ENCODE peak calls at places on chromosomes 7 and 10, in ten cellular contexts. One of them, this sample, is unnamed.

GRCh38 chr10:98074315-98074911 is 44.0 kb upstream of the CRTAC1 start:
- DNase-seq in Caco-2: no peak
- DNase-seq in NCI-H1092: no peak
- DNase-seq in foreskin fibroblast: peak
- DNase-seq in activated CD4-positive, CD25-positive, alpha-beta regulatory T cell treated with anti-CD3 and anti-CD28 coated beads, Interleukin-2, amount 50 U/mL, for 16 hours: no peak
- DNase-seq in posterior cingulate gyrus: no peak
- DNase-seq in IMR-90: peak
- DNase-seq in NCI-H1436: no peak
- DNase-seq in LHCN-M2: peak
- DNase-seq in Right ventricle myocardium superior: no peak
- DNase-seq in this sample: no peak

GRCh38 chr10:86961481-86962091 is 3.2 kb downstream of the SNCG start:
- DNase-seq in Caco-2: peak
- DNase-seq in NCI-H1092: no peak
- DNase-seq in Right ventricle myocardium superior: peak
- DNase-seq in posterior cingulate gyrus: peak
- DNase-seq in activated CD4-positive, CD25-positive, alpha-beta regulatory T cell treated with anti-CD3 and anti-CD28 coated beads, Interleukin-2, amount 50 U/mL, for 16 hours: no peak
- DNase-seq in foreskin fibroblast: peak
- DNase-seq in IMR-90: peak
- DNase-seq in NCI-H1436: no peak
- DNase-seq in LHCN-M2: peak
- DNase-seq in this sample: no peak

GRCh38 chr10:131882151-131882550 is 18.7 kb upstream of the PPP2R2D start:
- DNase-seq in foreskin fibroblast: no peak
- DNase-seq in Caco-2: no peak
- DNase-seq in posterior cingulate gyrus: peak
- DNase-seq in NCI-H1436: no peak
- DNase-seq in LHCN-M2: no peak
- DNase-seq in NCI-H1092: no peak
- DNase-seq in Right ventricle myocardium superior: no peak
- DNase-seq in IMR-90: no peak
- DNase-seq in activated CD4-positive, CD25-positive, alpha-beta regulatory T cell treated with anti-CD3 and anti-CD28 coated beads, Interleukin-2, amount 50 U/mL, for 16 hours: no peak
- DNase-seq in this sample: no peak

GRCh38 chr10:71659050-71659738 is 60.4 kb downstream of the C10orf105 start:
- DNase-seq in NCI-H1436: no peak
- DNase-seq in activated CD4-positive, CD25-positive, alpha-beta regulatory T cell treated with anti-CD3 and anti-CD28 coated beads, Interleukin-2, amount 50 U/mL, for 16 hours: no peak
- DNase-seq in IMR-90: no peak
- DNase-seq in LHCN-M2: no peak
- DNase-seq in Right ventricle myocardium superior: no peak
- DNase-seq in Caco-2: no peak
- DNase-seq in posterior cingulate gyrus: no peak
- DNase-seq in NCI-H1092: no peak
- DNase-seq in foreskin fibroblast: no peak
- DNase-seq in this sample: no peak

GRCh38 chr7:45174966-45175765 is 17.6 kb downstream of the RAMP3 start:
- DNase-seq in NCI-H1092: no peak
- DNase-seq in NCI-H1436: no peak
- DNase-seq in IMR-90: no peak
- DNase-seq in activated CD4-positive, CD25-positive, alpha-beta regulatory T cell treated with anti-CD3 and anti-CD28 coated beads, Interleukin-2, amount 50 U/mL, for 16 hours: no peak
- DNase-seq in Caco-2: peak
- DNase-seq in Right ventricle myocardium superior: peak
- DNase-seq in foreskin fibroblast: no peak
- DNase-seq in LHCN-M2: no peak
- DNase-seq in posterior cingulate gyrus: peak
- DNase-seq in this sample: no peak

GRCh38 chr7:81470084-81470723 is 299.6 kb downstream of the HGF start:
- DNase-seq in Caco-2: peak
- DNase-seq in NCI-H1436: peak
- DNase-seq in LHCN-M2: peak
- DNase-seq in posterior cingulate gyrus: peak
- DNase-seq in IMR-90: peak
- DNase-seq in Right ventricle myocardium superior: peak
- DNase-seq in NCI-H1092: peak
- DNase-seq in activated CD4-positive, CD25-positive, alpha-beta regulatory T cell treated with anti-CD3 and anti-CD28 coated beads, Interleukin-2, amount 50 U/mL, for 16 hours: no peak
- DNase-seq in foreskin fibroblast: peak
- DNase-seq in this sample: no peak

GRCh38 chr10:26781797-26782196 is 79.0 kb downstream of the ABI1 start:
- DNase-seq in NCI-H1436: no peak
- DNase-seq in IMR-90: peak
- DNase-seq in foreskin fibroblast: peak
- DNase-seq in Right ventricle myocardium superior: no peak
- DNase-seq in LHCN-M2: peak
- DNase-seq in NCI-H1092: no peak
- DNase-seq in posterior cingulate gyrus: no peak
- DNase-seq in activated CD4-positive, CD25-positive, alpha-beta regulatory T cell treated with anti-CD3 and anti-CD28 coated beads, Interleukin-2, amount 50 U/mL, for 16 hours: no peak
- DNase-seq in Caco-2: no peak
- DNase-seq in this sample: no peak

GRCh38 chr7:2905027-2905426 is 60.9 kb upstream of the GNA12 start:
- DNase-seq in Right ventricle myocardium superior: no peak
- DNase-seq in posterior cingulate gyrus: no peak
- DNase-seq in IMR-90: no peak
- DNase-seq in LHCN-M2: no peak
- DNase-seq in NCI-H1092: no peak
- DNase-seq in NCI-H1436: no peak
- DNase-seq in activated CD4-positive, CD25-positive, alpha-beta regulatory T cell treated with anti-CD3 and anti-CD28 coated beads, Interleukin-2, amount 50 U/mL, for 16 hours: no peak
- DNase-seq in Caco-2: no peak
- DNase-seq in foreskin fibroblast: no peak
- DNase-seq in this sample: no peak

GRCh38 chr10:79392506-79393176 is 45.4 kb downstream of the PPIF start:
- DNase-seq in activated CD4-positive, CD25-positive, alpha-beta regulatory T cell treated with anti-CD3 and anti-CD28 coated beads, Interleukin-2, amount 50 U/mL, for 16 hours: no peak
- DNase-seq in IMR-90: no peak
- DNase-seq in foreskin fibroblast: no peak
- DNase-seq in LHCN-M2: no peak
- DNase-seq in NCI-H1436: no peak
- DNase-seq in posterior cingulate gyrus: no peak
- DNase-seq in Caco-2: no peak
- DNase-seq in NCI-H1092: no peak
- DNase-seq in Right ventricle myocardium superior: peak
- DNase-seq in this sample: no peak